ENCODE peak calls at places on chromosomes 6 and 20, in ten cellular contexts. I is GM13977; F is GM06990; J is AG10803; W is endothelial cell; N is transverse colon; L is foreskin fibroblast; X is osteocyte; T is CD8-positive, alpha-beta T cell; V is AG04450. G is an unnamed sample.

GRCh38 chr6:149077208-149077607 is 240.3 kb upstream of the TAB2 start:
- DNase-seq in I (no peak), F (no peak), J (peak; percentile 57), W (no peak), N (no peak), L (no peak), X (no peak), T (no peak), V (no peak), G (peak; percentile 87)

GRCh38 chr6:1917628-1918371 is 308.1 kb downstream of the FOXC1 start:
- DNase-seq in I (no peak), F (no peak), J (peak; percentile 65), W (no peak), N (no peak), L (peak; percentile 89), X (no peak), T (no peak), V (peak; percentile 26), G (peak; percentile 78)

GRCh38 chr6:29561091-29561490 is 1.6 kb upstream of the UBD start:
- DNase-seq in I (no peak), F (no peak), J (no peak), W (no peak), N (no peak), L (no peak), X (no peak), T (no peak), V (no peak), G (no peak)

GRCh38 chr6:113464959-113465358 is 392.2 kb upstream of the MARCKS start:
- DNase-seq in I (no peak), F (no peak), J (peak; percentile 69), W (no peak), N (no peak), L (peak; percentile 94), X (no peak), T (no peak), V (no peak), G (peak; percentile 44)

GRCh38 chr6:43924222-43924702 is 154.3 kb downstream of the VEGFA start:
- DNase-seq in I (no peak), F (peak; percentile 42), J (peak; percentile 21), W (no peak), N (no peak), L (no peak), X (no peak), T (peak; percentile 42), V (no peak), G (peak; percentile 45)

GRCh38 chr20:19621072-19621471 is 137.0 kb upstream of the RIN2 start:
- DNase-seq in I (no peak), F (no peak), J (no peak), W (no peak), N (no peak), L (peak; percentile 4), X (no peak), T (no peak), V (no peak), G (no peak)

GRCh38 chr6:87407531-87407895 is 259 bp upstream of the CFAP206 start:
- DNase-seq in I (peak; percentile 19), F (no peak), J (peak; percentile 33), W (no peak), N (no peak), L (peak; percentile 70), X (no peak), T (no peak), V (no peak), G (peak; percentile 55)

GRCh38 chr20:41889871-41890224 is 271.7 kb upstream of the CHD6 start:
- DNase-seq in I (no peak), F (no peak), J (no peak), W (no peak), N (no peak), L (no peak), X (peak; percentile 51), T (no peak), V (no peak), G (peak; percentile 19)

GRCh38 chr6:162942860-162943259 is 215.1 kb downstream of the PACRG start:
- DNase-seq in I (no peak), F (no peak), J (peak; percentile 74), W (no peak), N (no peak), L (peak; percentile 90), X (no peak), T (no peak), V (peak; percentile 47), G (peak; percentile 96)

GRCh38 chr6:33768644-33769120 is 20.2 kb downstream of the LEMD2 start:
- DNase-seq in I (peak; percentile 84), F (peak; percentile 36), J (peak; percentile 85), W (peak; percentile 96), N (peak; percentile 87), L (peak; percentile 90), X (peak; percentile 95), T (peak; percentile 61), V (peak; percentile 62), G (peak; percentile 73)

DNA sequence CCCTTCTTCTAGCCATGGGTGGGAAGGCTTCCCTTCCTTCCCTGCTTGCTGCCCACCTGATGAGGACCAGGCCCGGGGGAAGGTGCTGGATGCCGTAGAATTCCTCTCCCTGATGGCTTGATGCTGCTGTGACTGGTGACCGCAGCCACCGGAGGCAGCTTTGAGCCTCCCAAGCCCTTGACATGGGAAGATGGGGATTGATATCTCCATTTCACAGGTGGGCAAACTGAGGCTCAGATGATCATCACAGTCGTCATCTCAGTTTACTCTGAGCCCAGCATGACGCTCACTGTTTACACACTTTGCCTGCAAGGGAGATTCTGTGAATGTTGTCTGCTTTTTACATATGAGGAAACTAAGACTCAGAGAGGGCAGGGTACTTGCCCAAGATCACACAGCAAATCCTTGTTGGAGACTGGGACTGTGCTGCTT is 43.9 kb downstream of the SRC start:
- DNase-seq in I (no peak), F (no peak), J (no peak), W (peak; percentile 3), N (no peak), L (no peak), X (no peak), T (no peak), V (no peak), G (no peak)
- TF ChIP-seq CTCF in I (no peak), F (no peak), J (no peak), W (no peak), N (no peak), L (no peak), X (no peak), T (no peak), V (no peak), G (no peak)

GRCh38 chr6:167945937-167946485 is 51.5 kb upstream of the KIF25 start:
- DNase-seq in I (no peak), F (no peak), J (no peak), W (no peak), N (no peak), L (no peak), X (no peak), T (no peak), V (no peak), G (no peak)
- TF ChIP-seq CTCF in I (no peak), F (no peak), J (no peak), W (no peak), N (no peak), L (no peak), X (no peak), T (no peak), V (no peak), G (no peak)

GRCh38 chr6:22024973-22025467 is 271.8 kb downstream of the PRL start:
- DNase-seq in I (peak; percentile 29), F (no peak), J (no peak), W (no peak), N (no peak), L (no peak), X (no peak), T (no peak), V (no peak), G (no peak)
- TF ChIP-seq CTCF in I (no peak), F (no peak), J (no peak), W (no peak), N (no peak), L (no peak), X (no peak), T (no peak), V (no peak), G (no peak)

DNA sequence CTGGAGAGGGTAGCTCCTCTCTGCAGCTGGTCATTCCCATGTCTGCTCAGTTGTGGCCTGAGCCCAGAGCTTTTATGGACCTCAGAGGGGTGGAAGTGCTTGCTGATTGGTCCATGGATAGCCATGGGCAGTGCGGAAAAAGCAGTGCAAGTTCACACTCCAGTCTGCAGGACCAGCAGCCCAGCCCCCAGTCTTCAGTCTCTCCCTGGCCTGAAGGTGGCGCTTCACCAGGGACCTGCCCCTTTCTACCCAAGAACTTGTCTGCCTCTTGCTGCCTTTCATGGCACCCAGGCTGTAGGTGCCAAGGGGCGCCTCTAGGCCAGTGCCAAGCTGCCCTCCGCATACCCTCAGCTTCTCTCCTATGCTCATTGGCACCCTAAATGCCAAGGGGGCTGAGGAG is 91.0 kb downstream of the TBXT start:
- DNase-seq in I (no peak), F (no peak), J (no peak), W (no peak), N (no peak), L (no peak), X (no peak), T (no peak), V (no peak), G (no peak)
- TF ChIP-seq CTCF in I (no peak), F (peak; percentile 38), J (no peak), W (peak; percentile 16), N (no peak), L (no peak), X (no peak), T (no peak), V (no peak), G (no peak)

GRCh38 chr20:23048283-23049200 is 930 bp downstream of the THBD start:
- DNase-seq in I (peak; percentile 53), F (peak; percentile 42), J (peak; percentile 50), W (peak; percentile 72), N (peak; percentile 37), L (peak; percentile 65), X (no peak), T (no peak), V (no peak), G (no peak)
- TF ChIP-seq CTCF in I (peak; percentile 43), F (no peak), J (peak; percentile 44), W (peak; percentile 75), N (peak; percentile 25), L (peak; percentile 19), X (peak; percentile 62), T (no peak), V (peak; percentile 35), G (peak; percentile 38)

GRCh38 chr20:45685896-45686295 is 15.9 kb upstream of the WFDC11 start:
- DNase-seq in I (no peak), F (no peak), J (no peak), W (peak; percentile 9), N (no peak), L (peak; percentile 7), X (no peak), T (no peak), V (no peak), G (no peak)
- TF ChIP-seq CTCF in I (peak; percentile 4), F (no peak), J (peak; percentile 12), W (no peak), N (no peak), L (no peak), X (no peak), T (no peak), V (peak; percentile 4), G (peak; percentile 6)

DNA sequence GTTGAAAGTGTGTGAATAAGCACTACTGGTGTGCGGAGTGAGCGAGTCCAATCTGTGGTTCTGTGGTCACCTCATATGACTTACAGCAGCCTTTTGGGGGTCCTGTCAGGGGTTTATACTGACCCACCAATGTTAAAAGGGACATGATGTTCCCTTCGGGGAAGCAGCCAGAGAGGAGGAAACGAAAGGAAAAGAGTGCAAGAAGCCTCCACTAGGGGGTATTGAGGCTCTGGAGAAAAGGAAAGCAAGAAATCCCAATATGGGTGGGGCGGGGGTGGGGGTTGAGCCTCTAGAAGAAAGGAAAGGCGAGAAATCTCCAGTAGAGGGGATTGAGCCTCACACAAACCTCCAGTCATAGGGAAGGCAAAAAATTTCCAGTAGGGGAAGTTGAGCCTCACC is 249.3 kb upstream of the ECI2 start:
- DNase-seq in I (no peak), F (no peak), J (no peak), W (no peak), N (no peak), L (no peak), X (no peak), T (no peak), V (no peak), G (no peak)
- TF ChIP-seq CTCF in I (no peak), F (no peak), J (no peak), W (no peak), N (no peak), L (no peak), X (no peak), T (no peak), V (no peak), G (no peak)